ENCODE peak calls at places on chromosomes 11 and 22, in four cellular contexts. C is iPS DF 6.9, R is right lobe of liver, M is IMR-90. N is an unnamed sample. For H3K4me1, the result is how much of the 10 kb centered on the place peaks cover.

GRCh38 chr11:125215951-125216350 is 51.4 kb downstream of the PKNOX2 start:
- DNase-seq in M (no peak), C (no peak), R (no peak), N (no peak)

GRCh38 chr11:2944953-2945756 is 15.9 kb upstream of the PHLDA2 start:
- DNase-seq in R (peak), C (no peak), M (peak), N (peak)

GRCh38 chr22:33971561-33971961 is 51.3 kb upstream of the LARGE1 start:
- DNase-seq in R (no peak), C (no peak), M (no peak), N (no peak)

GRCh38 chr22:46081831-46082210 is 68.5 kb upstream of the PPARA start:
- DNase-seq in R (peak), M (no peak), C (no peak), N (no peak)

GRCh38 chr22:22245935-22246525 is 1.4 kb downstream of the VPREB1 start:
- DNase-seq in M (no peak), C (no peak), R (no peak), N (no peak)

GRCh38 chr11:16739326-16739875 is 954 bp downstream of the C11orf58 start:
- DNase-seq in M (peak), R (no peak), C (no peak), N (no peak)

GRCh38 chr11:36540998-36541397 is 26.8 kb upstream of the RAG1 start:
- DNase-seq in M (peak), C (no peak), R (peak), N (peak)

GRCh38 chr11:76782526-76783293 is 446 bp upstream of the TSKU start:
- DNase-seq in M (peak), R (peak), C (peak), N (peak)

GRCh38 chr11:2665747-2666710 is 33.8 kb downstream of the KCNQ1OT1 start:
- DNase-seq in R (no peak), C (no peak), M (no peak), N (peak)

GRCh38 chr11:93528252-93528651 is 14.9 kb downstream of the SMCO4 start:
- DNase-seq in C (no peak), M (no peak), R (no peak), N (no peak)

GRCh38 chr11:102457056-102457677 is 4.6 kb upstream of the TMEM123 start:
- DNase-seq in C (no peak), R (no peak), M (no peak), N (no peak)

GRCh38 chr22:29380032-29380781 is 8.2 kb downstream of the AP1B1 start:
- DNase-seq in R (no peak), C (no peak), M (peak), N (no peak)
- H3K27ac ChIP-seq in R (no peak), C (no peak), M (no peak), N (no peak)

GRCh38 chr22:17948101-17948500 is 76.3 kb downstream of the MICAL3 start:
- DNase-seq in C (no peak), M (no peak), R (no peak), N (no peak)
- H3K4me1 ChIP-seq in C (under half), M (under half), R (under half), N (under half)

GRCh38 chr22:37014415-37014806 is 4.8 kb downstream of the TST start:
- DNase-seq in R (no peak), C (no peak), M (no peak), N (no peak)
- H3K27ac ChIP-seq in R (peak), C (no peak), M (no peak), N (no peak)

DNA sequence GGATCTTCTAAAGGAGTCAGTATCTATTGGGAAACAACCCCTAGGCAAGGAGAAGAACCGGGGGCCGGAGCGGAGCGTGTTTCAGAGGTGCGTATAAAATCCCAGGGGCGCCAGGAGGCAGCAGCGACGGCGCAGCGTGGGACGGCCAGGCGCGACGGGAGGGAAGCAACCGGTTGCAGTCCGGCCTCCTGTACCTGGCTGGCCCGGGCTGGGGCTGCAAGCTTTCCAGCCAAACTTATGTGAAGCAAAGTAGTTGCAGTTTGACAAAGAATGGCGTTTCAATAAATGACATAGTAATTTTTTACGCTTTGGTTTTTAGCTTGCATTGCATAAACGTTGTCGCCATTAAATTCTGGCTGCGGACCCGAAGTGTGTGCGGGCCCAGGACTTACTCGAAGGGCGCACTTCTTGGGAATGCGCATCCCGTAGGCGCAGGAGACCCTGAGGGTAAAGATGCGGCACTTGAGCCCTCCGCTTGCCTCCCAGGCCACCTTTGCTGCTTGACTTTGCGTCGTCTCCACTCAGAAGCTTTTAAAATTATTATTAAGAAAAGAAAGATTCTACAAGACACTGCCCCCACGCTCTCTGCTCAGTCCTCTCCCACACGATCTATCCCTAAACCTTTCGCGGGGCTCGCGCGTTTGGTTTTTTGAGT is 1.5 kb upstream of the WT1 start:
- DNase-seq in M (no peak), R (no peak), C (no peak), N (peak)
- H3K4me1 ChIP-seq in M (under half), R (under half), C (under half), N (under half)

DNA sequence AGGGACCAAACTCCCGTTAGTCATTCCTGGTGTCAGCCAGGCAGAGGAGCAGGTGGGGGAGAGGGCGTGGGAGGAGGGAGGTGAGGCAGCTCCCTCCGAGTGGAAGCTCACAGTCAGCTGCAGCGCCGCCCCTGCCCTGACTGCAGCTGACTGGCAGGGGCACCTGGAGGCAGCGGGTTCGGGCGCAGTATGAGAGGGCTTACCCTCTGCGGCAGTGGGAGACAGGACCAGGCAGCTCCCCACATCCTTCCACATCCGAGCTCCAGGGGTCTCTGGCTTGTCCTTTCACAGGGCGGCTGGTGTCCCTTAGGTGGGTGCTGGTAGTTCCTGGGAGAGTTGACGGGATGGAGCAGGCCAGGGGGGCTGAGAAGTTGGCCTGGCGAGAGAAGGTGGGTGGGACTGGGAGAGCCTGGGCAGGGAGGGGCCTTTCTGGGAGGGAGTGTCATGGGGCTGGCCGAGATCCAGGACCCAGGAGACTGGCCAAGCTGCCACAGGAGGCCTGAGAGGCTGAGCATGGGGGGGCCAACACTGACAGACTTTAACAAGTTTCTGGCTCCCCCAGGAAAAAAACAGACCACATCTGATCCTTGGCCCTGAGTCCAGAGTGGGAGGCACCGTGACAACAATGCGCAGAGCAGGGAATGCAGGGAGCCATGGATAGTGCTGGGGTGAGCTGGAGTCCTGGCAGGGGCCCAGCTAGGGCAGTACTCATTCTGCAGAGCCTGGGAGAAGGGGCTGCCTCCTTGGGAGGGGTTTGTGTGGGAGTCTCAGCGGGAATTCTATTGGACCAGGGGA is 4.9 kb downstream of the ADORA2A start:
- DNase-seq in R (peak), C (no peak), M (peak), N (no peak)
- H3K27ac ChIP-seq in R (peak), C (no peak), M (no peak), N (no peak)

GRCh38 chr11:47111318-47111804 is 65.3 kb downstream of the ARFGAP2 start:
- DNase-seq in R (no peak), M (no peak), C (no peak), N (no peak)
- H3K4me1 ChIP-seq in R (under half), M (under half), C (under half), N (under half)

GRCh38 chr22:36026741-36027140 is 1.9 kb downstream of the RBFOX2 start:
- DNase-seq in C (no peak), R (no peak), M (peak), N (no peak)

GRCh38 chr22:36027960-36028645 is 521 bp downstream of the RBFOX2 start:
- DNase-seq in M (no peak), R (peak), C (no peak), N (no peak)

GRCh38 chr22:36028646-36029405 is at the start of gene RBFOX2:
- DNase-seq in C (peak), R (peak), M (peak), N (peak)

GRCh38 chr22:36027579-36027959 is 1.1 kb downstream of the RBFOX2 start:
- DNase-seq in M (no peak), C (no peak), R (no peak), N (no peak)

GRCh38 chr22:36029406-36029755 is 757 bp upstream of the RBFOX2 start:
- DNase-seq in M (peak), R (no peak), C (no peak), N (no peak)
- H3K27ac ChIP-seq in M (peak), R (peak), C (no peak), N (no peak)

GRCh38 chr22:18062421-18062820 is 15.4 kb upstream of the PEX26 start:
- DNase-seq in C (no peak), R (no peak), M (no peak), N (no peak)

GRCh38 chr22:18059991-18060390 is 17.8 kb upstream of the PEX26 start:
- DNase-seq in M (no peak), R (no peak), C (no peak), N (no peak)

GRCh38 chr22:18059473-18059872 is 18.3 kb upstream of the PEX26 start:
- DNase-seq in R (no peak), C (no peak), M (no peak), N (no peak)

GRCh38 chr22:18058770-18059169 is 19.0 kb upstream of the PEX26 start:
- DNase-seq in R (no peak), M (no peak), C (no peak), N (no peak)

DNA sequence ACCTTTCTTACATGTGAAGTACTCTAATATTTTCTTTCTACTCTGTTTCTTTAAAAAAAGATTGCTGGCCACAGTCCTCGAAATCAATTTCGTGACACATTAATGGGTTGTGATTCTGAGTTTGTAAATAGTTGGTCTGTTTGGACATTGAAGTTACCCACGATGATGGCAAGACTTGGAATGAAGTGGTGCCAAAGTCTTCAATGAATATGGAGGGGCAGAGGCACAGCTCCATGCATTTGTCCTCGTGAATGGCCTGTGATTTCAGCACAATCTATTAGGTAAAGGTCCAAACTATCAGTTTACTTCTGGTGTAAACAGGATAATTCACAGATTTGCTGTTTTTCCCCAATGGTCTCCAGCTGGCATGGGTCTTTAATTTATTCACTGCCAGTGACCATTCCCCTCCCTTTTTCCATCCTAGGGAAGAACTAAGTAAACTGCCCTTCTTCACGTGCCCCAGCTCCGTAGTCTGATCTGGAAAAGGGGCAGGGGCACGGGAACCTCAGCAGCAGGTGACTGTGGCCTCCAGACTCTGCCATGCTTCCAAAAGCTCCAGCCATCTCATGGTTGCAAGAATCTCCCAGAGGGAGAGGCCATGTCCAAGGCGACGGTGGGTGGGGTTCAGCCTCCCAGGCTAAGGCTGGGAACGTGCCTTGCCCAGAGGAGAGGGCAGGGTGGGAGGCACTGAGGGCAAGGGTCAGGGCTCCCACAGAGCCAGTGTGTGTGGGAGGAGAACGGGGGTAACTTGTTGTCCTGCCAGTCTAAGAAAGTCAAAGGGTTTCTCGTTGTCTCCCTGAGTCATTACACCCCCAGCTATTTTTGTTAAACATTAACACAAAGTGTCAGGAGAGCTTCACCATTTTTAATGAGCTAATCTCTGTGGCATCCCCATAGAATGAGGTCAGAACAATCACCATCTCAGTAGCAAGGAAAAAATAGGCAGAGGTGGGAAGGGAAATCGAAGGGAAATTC is 16.9 kb upstream of the PEX26 start:
- DNase-seq in R (peak), C (no peak), M (peak), N (no peak)
- H3K4me1 ChIP-seq in R (under half), C (under half), M (under half), N (under half)

GRCh38 chr11:61696602-61697001 is 16.4 kb downstream of the DAGLA start:
- DNase-seq in M (no peak), C (no peak), R (no peak), N (no peak)
- H3K27ac ChIP-seq in M (no peak), C (no peak), R (no peak), N (no peak)

N was measured in endodermal cell.